ENCODE peak calls at places on chromosomes 3 and 15, in eight cellular contexts. U is breast epithelium; T is CD8-positive, alpha-beta T cell; I is tibial artery; B is ovary; R is SK-N-SH; L is WERI-Rb-1; Y is upper lobe of left lung. A is an unnamed sample. For H3K9me3, the result is how much of the 10 kb centered on the place peaks cover.

GRCh38 chr3:176219970-176220369 is 977.3 kb downstream of the TBL1XR1 start:
- DNase-seq in U (no peak), T (no peak), I (no peak), B (no peak), R (no peak), L (no peak), Y (no peak), A (no peak)

GRCh38 chr3:175266993-175267960 is 408.1 kb downstream of the NAALADL2 start:
- DNase-seq in U (no peak), T (no peak), I (no peak), B (no peak), R (no peak), L (no peak), Y (no peak), A (no peak)

GRCh38 chr3:4721511-4721911 is 228.4 kb downstream of the ITPR1 start:
- DNase-seq in U (no peak), T (no peak), I (no peak), B (no peak), R (no peak), L (no peak), Y (no peak), A (no peak)

GRCh38 chr3:106342386-106342785 is 473.6 kb upstream of the CBLB start:
- DNase-seq in U (no peak), T (no peak), I (no peak), B (no peak), R (no peak), L (no peak), Y (no peak), A (no peak)

GRCh38 chr15:36954486-36954885 is 145.9 kb downstream of the MEIS2 start:
- DNase-seq in U (no peak), T (no peak), I (no peak), B (no peak), R (no peak), L (no peak), Y (no peak), A (no peak)

GRCh38 chr3:42161050-42161935 is 70.1 kb downstream of the TRAK1 start:
- DNase-seq in U (no peak), T (no peak), I (no peak), B (no peak), R (no peak), L (peak), Y (no peak), A (no peak)

GRCh38 chr15:65083262-65083701 is 6.7 kb downstream of the KBTBD13 start:
- DNase-seq in U (no peak), T (no peak), I (peak), B (no peak), R (no peak), L (peak), Y (no peak), A (no peak)

GRCh38 chr15:52040167-52040900 is 21.3 kb downstream of the MAPK6 start:
- DNase-seq in U (no peak), T (no peak), I (no peak), B (no peak), R (no peak), L (no peak), Y (no peak), A (no peak)

GRCh38 chr3:159178209-159178897 is 376.5 kb downstream of the MFSD1 start:
- DNase-seq in U (no peak), T (no peak), I (no peak), B (no peak), R (no peak), L (no peak), Y (no peak), A (no peak)

GRCh38 chr3:53030864-53031445 is 14.9 kb downstream of the SFMBT1 start:
- DNase-seq in U (no peak), T (peak), I (no peak), B (no peak), R (no peak), L (no peak), Y (no peak), A (no peak)

GRCh38 chr3:129383292-129383860 is 45.1 kb downstream of the EFCAB12 start:
- DNase-seq in U (no peak), T (peak), I (no peak), B (peak), R (peak), L (peak), Y (no peak), A (no peak)

GRCh38 chr3:38538773-38539353 is 42.7 kb downstream of the EXOG start:
- DNase-seq in U (no peak), T (no peak), I (no peak), B (no peak), R (no peak), L (no peak), Y (peak), A (no peak)

GRCh38 chr15:70892912-70893560 is 410 bp downstream of the LRRC49 start:
- DNase-seq in U (no peak), T (no peak), I (no peak), B (peak), R (peak), L (peak), Y (no peak), A (no peak)

GRCh38 chr15:66748320-66748779 is 46.3 kb downstream of the SMAD6 start:
- DNase-seq in U (no peak), T (no peak), I (no peak), B (no peak), R (no peak), L (no peak), Y (no peak), A (no peak)

GRCh38 chr15:71808311-71809020 is 1.9 kb upstream of the NR2E3 start:
- DNase-seq in U (no peak), T (no peak), I (no peak), B (no peak), R (no peak), L (no peak), Y (no peak), A (no peak)

GRCh38 chr3:38151667-38152265 is 13.3 kb downstream of the MYD88 start:
- DNase-seq in U (no peak), T (no peak), I (no peak), B (no peak), R (no peak), L (no peak), Y (no peak), A (no peak)

GRCh38 chr3:160629491-160629890 is 47.5 kb upstream of the ARL14 start:
- DNase-seq in U (no peak), T (no peak), I (no peak), B (no peak), R (no peak), L (no peak), Y (no peak), A (no peak)

GRCh38 chr15:45185069-45185779 is 2.5 kb downstream of the SHF start:
- DNase-seq in U (no peak), T (no peak), I (no peak), B (no peak), R (peak), L (no peak), Y (no peak), A (no peak)

GRCh38 chr3:190059242-190059590 is 61.5 kb downstream of the P3H2 start:
- DNase-seq in U (no peak), T (no peak), I (no peak), B (no peak), R (no peak), L (no peak), Y (no peak), A (no peak)

GRCh38 chr15:89490081-89490480 is 6.3 kb downstream of the RHCG start:
- DNase-seq in U (no peak), T (no peak), I (peak), B (no peak), R (no peak), L (no peak), Y (no peak), A (no peak)

GRCh38 chr3:129161860-129162271 is 1.0 kb upstream of the ISY1 start:
- DNase-seq in U (no peak), T (peak), I (no peak), B (no peak), R (peak), L (no peak), Y (no peak), A (no peak)

GRCh38 chr15:90174140-90174891 is 26.8 kb upstream of the SEMA4B start:
- DNase-seq in U (peak), T (no peak), I (peak), B (peak), R (peak), L (peak), Y (no peak), A (no peak)

GRCh38 chr3:88113311-88114162 is 36.2 kb upstream of the C3orf38 start:
- DNase-seq in U (no peak), T (peak), I (no peak), B (peak), R (peak), L (peak), Y (no peak), A (peak)

GRCh38 chr3:80676869-80677268 is 909.1 kb upstream of the ROBO1 start:
- DNase-seq in U (no peak), T (no peak), I (no peak), B (no peak), R (no peak), L (no peak), Y (no peak), A (no peak)

GRCh38 chr3:138202945-138203701 is 16.0 kb downstream of the ARMC8 start:
- DNase-seq in U (no peak), T (no peak), I (no peak), B (no peak), R (no peak), L (no peak), Y (no peak), A (no peak)

GRCh38 chr3:128993461-128994172 is at the start of gene CFAP92:
- DNase-seq in U (peak), T (peak), I (peak), B (peak), R (peak), L (peak), Y (peak), A (peak)

GRCh38 chr15:55279746-55280351 is 9.8 kb downstream of the RAB27A start:
- DNase-seq in U (no peak), T (peak), I (no peak), B (no peak), R (no peak), L (no peak), Y (no peak), A (peak)

GRCh38 chr3:18772699-18773305 is 347.7 kb upstream of the SATB1 start:
- DNase-seq in U (no peak), T (no peak), I (no peak), B (no peak), R (no peak), L (peak), Y (no peak), A (no peak)

GRCh38 chr3:42764561-42765295 is 8.3 kb downstream of the CCDC13 start:
- DNase-seq in U (no peak), T (no peak), I (no peak), B (no peak), R (no peak), L (no peak), Y (no peak), A (no peak)

GRCh38 chr3:177816667-177817208 is 619.5 kb upstream of the TBL1XR1 start:
- DNase-seq in U (no peak), T (no peak), I (no peak), B (no peak), R (no peak), L (no peak), Y (no peak), A (no peak)

GRCh38 chr15:75727031-75727531 is 14.4 kb upstream of the CSPG4 start:
- DNase-seq in U (peak), T (no peak), I (peak), B (no peak), R (no peak), L (no peak), Y (no peak), A (no peak)

GRCh38 chr3:185161761-185162160 is 8.9 kb upstream of the C3orf70 start:
- DNase-seq in U (no peak), T (no peak), I (no peak), B (no peak), R (no peak), L (no peak), Y (no peak), A (no peak)

GRCh38 chr3:143973352-143974021 is 1.9 kb downstream of the DIPK2A start:
- DNase-seq in U (no peak), T (no peak), I (no peak), B (peak), R (no peak), L (peak), Y (no peak), A (no peak)

GRCh38 chr3:51075221-51075775 is 309.8 kb upstream of the MANF start:
- DNase-seq in U (no peak), T (no peak), I (no peak), B (no peak), R (no peak), L (no peak), Y (no peak), A (no peak)

GRCh38 chr15:45794304-45794703 is 159.5 kb downstream of the SQOR start:
- DNase-seq in U (no peak), T (no peak), I (no peak), B (no peak), R (no peak), L (no peak), Y (no peak), A (no peak)

GRCh38 chr3:23580337-23580736 is 225.4 kb upstream of the UBE2E1 start:
- DNase-seq in U (no peak), T (no peak), I (no peak), B (no peak), R (no peak), L (no peak), Y (no peak), A (no peak)

GRCh38 chr3:47406762-47407149 is 25.9 kb downstream of the PTPN23 start:
- DNase-seq in U (no peak), T (no peak), I (no peak), B (no peak), R (no peak), L (peak), Y (no peak), A (no peak)

GRCh38 chr3:31596176-31596575 is 63.5 kb downstream of the STT3B start:
- DNase-seq in U (no peak), T (no peak), I (no peak), B (no peak), R (no peak), L (no peak), Y (no peak), A (no peak)

GRCh38 chr3:31592764-31593163 is 60.0 kb downstream of the STT3B start:
- DNase-seq in U (no peak), T (no peak), I (no peak), B (no peak), R (no peak), L (no peak), Y (no peak), A (no peak)

GRCh38 chr3:31589228-31589627 is 56.5 kb downstream of the STT3B start:
- DNase-seq in U (no peak), T (no peak), I (no peak), B (no peak), R (no peak), L (no peak), Y (no peak), A (no peak)

GRCh38 chr3:31590650-31591049 is 57.9 kb downstream of the STT3B start:
- DNase-seq in U (no peak), T (no peak), I (no peak), B (no peak), R (no peak), L (no peak), Y (no peak), A (no peak)
- H3K9me3 ChIP-seq in U (under half), T (under half), I (under half), B (under half), R (under half), L (under half), Y (under half), A (under half)

DNA sequence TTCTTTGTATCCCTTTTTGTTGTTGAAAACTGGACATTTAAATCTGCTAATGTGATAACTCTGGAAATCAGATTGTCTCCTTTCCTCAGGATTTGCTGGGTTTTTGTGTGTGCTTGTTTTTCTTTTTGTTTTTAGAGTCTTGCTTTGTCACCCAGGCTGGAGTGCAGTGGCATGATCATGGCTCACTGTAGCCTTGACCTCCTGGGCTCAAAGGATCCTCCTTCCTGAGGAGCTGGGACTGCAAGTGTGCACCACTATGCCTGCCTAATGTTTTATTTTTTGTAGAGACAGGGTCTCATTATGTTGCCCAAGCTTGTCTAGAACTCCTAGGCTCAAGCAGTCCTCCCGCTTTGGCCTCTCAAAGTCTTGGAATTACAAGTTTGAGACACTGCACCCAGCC is 44.6 kb upstream of the IL20RB start:
- DNase-seq in U (no peak), T (no peak), I (no peak), B (no peak), R (no peak), L (no peak), Y (no peak), A (no peak)
- H3K9me3 ChIP-seq in U (under half), T (under half), I (under half), B (under half), R (under half), L (under half), Y (under half), A (under half)

DNA sequence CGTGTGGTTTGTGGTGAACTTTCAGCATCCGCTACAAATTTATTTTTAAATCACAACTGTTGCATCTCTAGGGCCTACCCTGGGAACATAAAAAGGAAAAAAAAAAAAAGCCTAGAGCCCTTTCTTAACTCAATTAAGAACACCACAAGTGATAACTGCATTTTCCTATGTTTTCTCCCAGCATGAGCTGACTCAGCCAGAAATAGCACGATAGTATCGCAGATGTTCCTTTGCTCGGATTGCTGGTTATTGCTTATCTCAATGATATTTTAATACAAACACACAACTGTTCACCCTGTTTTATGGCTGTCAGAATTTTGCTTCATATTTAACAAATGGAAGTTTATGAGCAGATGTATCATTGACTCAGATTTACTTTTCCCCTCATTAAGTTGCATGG is 251.8 kb upstream of the SUCLG2 start:
- DNase-seq in U (no peak), T (no peak), I (no peak), B (no peak), R (no peak), L (no peak), Y (no peak), A (no peak)
- H3K9me3 ChIP-seq in U (under half), T (under half), I (under half), B (under half), R (under half), L (under half), Y (under half), A (under half)

GRCh38 chr15:25192651-25193050 is 237.9 kb downstream of the SNRPN start:
- DNase-seq in U (no peak), T (no peak), I (no peak), B (no peak), R (no peak), L (no peak), Y (no peak), A (no peak)
- H3K9me3 ChIP-seq in U (half or more), T (under half), I (under half), B (under half), R (under half), L (under half), Y (under half), A (under half)

GRCh38 chr3:36305929-36306520 is 74.3 kb upstream of the STAC start:
- DNase-seq in U (no peak), T (no peak), I (no peak), B (no peak), R (no peak), L (no peak), Y (no peak), A (no peak)

GRCh38 chr3:36302110-36302509 is 78.2 kb upstream of the STAC start:
- DNase-seq in U (no peak), T (no peak), I (no peak), B (no peak), R (peak), L (no peak), Y (no peak), A (no peak)

GRCh38 chr3:36298188-36298587 is 82.1 kb upstream of the STAC start:
- DNase-seq in U (no peak), T (no peak), I (no peak), B (no peak), R (no peak), L (no peak), Y (no peak), A (no peak)

GRCh38 chr3:36303286-36303685 is 77.0 kb upstream of the STAC start:
- DNase-seq in U (no peak), T (no peak), I (no peak), B (no peak), R (no peak), L (no peak), Y (no peak), A (no peak)

DNA sequence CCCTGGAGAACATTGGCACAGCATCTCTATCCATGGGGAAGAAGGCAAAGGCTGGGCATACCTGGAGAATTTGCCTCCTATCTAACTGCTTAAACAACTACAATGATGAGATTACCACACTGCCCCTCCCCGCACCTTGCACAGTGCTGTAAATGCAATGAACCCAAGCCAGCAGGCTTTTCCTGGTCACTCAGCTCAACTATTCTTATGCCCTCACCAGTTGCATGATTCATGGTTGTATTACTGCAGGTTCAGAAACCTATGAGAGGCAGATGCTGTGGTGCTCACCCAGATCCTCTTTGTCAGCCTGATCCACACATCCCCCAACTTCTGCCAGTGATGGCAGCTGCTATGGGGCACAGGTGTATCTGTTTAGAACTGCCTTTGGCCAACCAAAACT is 77.7 kb upstream of the STAC start:
- DNase-seq in U (no peak), T (no peak), I (no peak), B (no peak), R (peak), L (no peak), Y (no peak), A (no peak)
- H3K9me3 ChIP-seq in U (under half), T (under half), I (under half), B (under half), R (under half), L (under half), Y (under half), A (under half)

GRCh38 chr15:25061808-25062550 is 107.2 kb downstream of the SNRPN start:
- DNase-seq in U (peak), T (no peak), I (peak), B (no peak), R (no peak), L (no peak), Y (peak), A (no peak)
- H3K9me3 ChIP-seq in U (half or more), T (half or more), I (half or more), B (half or more), R (under half), L (half or more), Y (half or more), A (half or more)

GRCh38 chr15:79914728-79915127 is 17.9 kb upstream of the MTHFS start:
- DNase-seq in U (no peak), T (no peak), I (no peak), B (no peak), R (no peak), L (no peak), Y (no peak), A (no peak)
- H3K9me3 ChIP-seq in U (under half), T (under half), I (half or more), B (under half), R (under half), L (under half), Y (half or more), A (under half)

GRCh38 chr3:30989266-30989799 is 94.9 kb upstream of the GADL1 start:
- DNase-seq in U (no peak), T (no peak), I (no peak), B (no peak), R (no peak), L (peak), Y (no peak), A (no peak)

GRCh38 chr3:30986551-30986950 is 92.1 kb upstream of the GADL1 start:
- DNase-seq in U (no peak), T (no peak), I (no peak), B (no peak), R (no peak), L (no peak), Y (no peak), A (no peak)

GRCh38 chr3:30984855-30985793 is 90.7 kb upstream of the GADL1 start:
- DNase-seq in U (no peak), T (no peak), I (no peak), B (no peak), R (no peak), L (no peak), Y (no peak), A (no peak)

DNA sequence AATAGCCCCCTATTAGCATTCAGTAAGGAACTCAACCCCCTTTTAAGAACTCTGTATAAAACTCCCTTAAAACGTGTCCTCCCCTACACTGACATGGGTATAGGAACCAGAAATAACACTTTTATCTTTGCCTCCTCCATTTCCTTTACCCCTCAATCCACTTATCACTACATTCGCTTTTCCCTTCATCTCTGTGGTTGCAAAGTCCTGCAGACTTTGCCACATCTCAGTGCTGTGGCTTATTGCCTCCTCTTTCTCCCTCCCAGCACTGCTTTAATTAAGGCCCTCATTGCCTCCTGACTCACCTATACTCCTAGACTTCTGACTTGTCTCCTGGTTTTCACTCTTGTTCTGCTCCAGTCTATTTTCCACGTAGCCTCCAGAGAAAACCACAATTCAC is 94.3 kb upstream of the GADL1 start:
- DNase-seq in U (no peak), T (no peak), I (no peak), B (no peak), R (no peak), L (peak), Y (no peak), A (no peak)
- H3K9me3 ChIP-seq in U (under half), T (under half), I (under half), B (under half), R (under half), L (under half), Y (under half), A (under half)

GRCh38 chr3:127247292-127247691 is 40.6 kb downstream of the PRR20G start:
- DNase-seq in U (no peak), T (no peak), I (no peak), B (no peak), R (no peak), L (no peak), Y (no peak), A (no peak)
- H3K9me3 ChIP-seq in U (under half), T (under half), I (under half), B (under half), R (under half), L (under half), Y (under half), A (under half)

A was measured in T-helper 17 cell.